ENCODE peak calls at places on chromosomes 11 and 22, in ten cellular contexts. F is stomach, B is spleen, T is SK-N-SH, E is transverse colon, P is K562, K is H1, M is GM23338, A is suprapubic skin, G is endothelial cell of umbilical vein. U is an unnamed sample.

GRCh38 chr22:36201630-36202312 is at the start of gene APOL4:
- DNase-seq in F (peak; percentile 70), B (no peak), T (peak; percentile 61), E (peak; percentile 66), P (peak; percentile 82), K (no peak), M (no peak), A (peak; percentile 85), G (no peak), U (no peak)

GRCh38 chr11:42329930-42330555 is 870.6 kb upstream of the LRRC4C start:
- DNase-seq in F (no peak), B (no peak), T (no peak), E (no peak), P (no peak), K (no peak), M (no peak), A (no peak), G (no peak), U (peak; percentile 62)

GRCh38 chr22:42931421-42932196 is 74.5 kb upstream of the ARFGAP3 start:
- DNase-seq in F (no peak), B (peak; percentile 86), T (no peak), E (no peak), P (no peak), K (no peak), M (no peak), A (no peak), G (no peak), U (no peak)

GRCh38 chr22:36385491-36386350 is 2.0 kb downstream of the MYH9 start:
- DNase-seq in F (peak; percentile 83), B (peak; percentile 81), T (no peak), E (peak; percentile 61), P (no peak), K (no peak), M (peak; percentile 81), A (no peak), G (peak; percentile 30), U (peak; percentile 89)

GRCh38 chr11:18383388-18384156 is 10.8 kb upstream of the LDHA start:
- DNase-seq in F (peak; percentile 76), B (peak; percentile 87), T (peak; percentile 55), E (peak; percentile 83), P (peak; percentile 57), K (no peak), M (peak; percentile 32), A (peak; percentile 92), G (peak; percentile 71), U (peak; percentile 49)

GRCh38 chr11:14642873-14643696 is 519 bp upstream of the PDE3B start:
- DNase-seq in F (no peak), B (peak; percentile 76), T (no peak), E (peak; percentile 15), P (peak; percentile 35), K (no peak), M (peak; percentile 5), A (no peak), G (no peak), U (no peak)

GRCh38 chr11:100680070-100680469 is 7.0 kb upstream of the ARHGAP42 start:
- DNase-seq in F (no peak), B (no peak), T (no peak), E (no peak), P (no peak), K (no peak), M (no peak), A (no peak), G (no peak), U (no peak)

GRCh38 chr11:92266821-92267220 is 42.2 kb downstream of the FAT3 start:
- DNase-seq in F (no peak), B (no peak), T (no peak), E (no peak), P (no peak), K (no peak), M (no peak), A (no peak), G (no peak), U (no peak)

GRCh38 chr11:45794169-45794568 is 10.8 kb upstream of the SLC35C1 start:
- DNase-seq in F (peak; percentile 41), B (peak; percentile 23), T (no peak), E (no peak), P (no peak), K (peak; percentile 33), M (no peak), A (no peak), G (no peak), U (no peak)

GRCh38 chr11:117610045-117610444 is 187.0 kb downstream of the DSCAML1 start:
- DNase-seq in F (no peak), B (no peak), T (no peak), E (no peak), P (no peak), K (no peak), M (no peak), A (no peak), G (peak; percentile 17), U (no peak)

GRCh38 chr11:68542617-68543016 is 82.1 kb downstream of the PPP6R3 start:
- DNase-seq in F (no peak), B (no peak), T (no peak), E (no peak), P (no peak), K (no peak), M (peak; percentile 27), A (no peak), G (no peak), U (no peak)

GRCh38 chr11:128886401-128887119 is 4.6 kb upstream of the KCNJ5 start:
- DNase-seq in F (peak; percentile 71), B (no peak), T (peak; percentile 62), E (peak; percentile 27), P (no peak), K (no peak), M (peak; percentile 53), A (no peak), G (no peak), U (no peak)

GRCh38 chr11:130159657-130160459 is at the start of gene ST14:
- DNase-seq in F (peak; percentile 89), B (peak; percentile 90), T (peak; percentile 54), E (peak; percentile 89), P (no peak), K (peak; percentile 72), M (peak; percentile 67), A (no peak), G (no peak), U (peak; percentile 79)
- TF ChIP-seq CTCF in F (no peak), B (no peak), T (no peak), E (peak; percentile 9), P (no peak), K (no peak), M (no peak), A (no peak), G (no peak), U (no peak)

GRCh38 chr22:45212306-45212709 is 28.4 kb downstream of the KIAA0930 start:
- DNase-seq in F (peak; percentile 38), B (peak; percentile 79), T (peak; percentile 75), E (peak; percentile 64), P (no peak), K (no peak), M (peak; percentile 63), A (peak; percentile 90), G (peak; percentile 89), U (no peak)
- TF ChIP-seq POLR2AphosphoS5 in F (no peak), B (no peak), T (no peak), E (no peak), P (no peak), K (no peak), M (no peak), A (no peak), G (no peak), U (peak; percentile 45)

GRCh38 chr22:30414525-30415047 is 11.0 kb upstream of the MTFP1 start:
- DNase-seq in F (no peak), B (no peak), T (no peak), E (no peak), P (no peak), K (no peak), M (no peak), A (no peak), G (peak; percentile 12), U (no peak)
- H3K27ac ChIP-seq in F (no peak overlapping the region), B (no peak overlapping the region), T (no peak overlapping the region), E (no peak overlapping the region), P (no peak overlapping the region), K (no peak overlapping the region), M (no peak overlapping the region), A (no peak overlapping the region), G (no peak overlapping the region), U (peak overlapping the region; percentile 95)

DNA sequence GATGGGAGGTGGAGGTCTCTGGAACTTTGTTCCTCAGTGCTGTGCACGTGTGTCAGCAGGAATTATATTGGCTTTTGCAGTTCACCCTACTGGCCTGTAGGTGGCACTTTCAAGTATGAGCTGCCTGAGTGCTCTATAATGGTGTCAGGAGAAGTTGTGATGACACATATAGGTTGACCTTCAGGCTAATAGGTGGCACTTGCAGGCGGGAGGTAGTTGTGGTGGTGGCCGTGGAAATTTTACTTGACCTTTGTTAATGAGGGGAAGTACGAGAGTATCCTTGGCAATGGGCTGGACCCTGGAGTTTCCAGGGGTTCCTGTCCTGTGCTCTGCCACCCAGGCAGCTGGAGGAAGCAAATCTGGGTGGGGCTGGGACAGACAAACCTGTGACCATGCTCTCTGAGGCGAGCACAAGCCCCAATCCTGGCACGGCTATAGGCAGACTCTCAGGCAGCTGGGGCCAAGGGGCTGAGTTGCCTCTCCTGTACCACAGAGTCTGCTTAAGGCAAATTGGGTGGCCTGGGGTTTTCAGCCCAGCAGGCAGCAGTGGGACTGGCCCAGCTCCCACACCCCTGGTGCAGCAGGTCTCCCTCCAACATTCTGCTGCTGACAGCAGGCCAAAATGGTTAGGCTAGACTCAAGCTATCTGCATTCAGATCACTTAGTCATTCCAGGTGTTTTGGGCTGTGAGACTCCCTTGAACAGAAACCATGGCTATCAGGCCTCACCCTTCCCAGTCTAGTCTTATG is 147.5 kb upstream of the CTSC start:
- DNase-seq in F (no peak), B (peak; percentile 74), T (peak; percentile 37), E (peak; percentile 13), P (peak; percentile 70), K (peak; percentile 63), M (peak; percentile 81), A (no peak), G (peak; percentile 37), U (no peak)
- TF ChIP-seq CTCF in F (no peak), B (peak; percentile 25), T (peak; percentile 76), E (peak; percentile 56), P (peak; percentile 85), K (peak; percentile 86), M (peak; percentile 77), A (peak; percentile 68), G (peak; percentile 64), U (no peak)

DNA sequence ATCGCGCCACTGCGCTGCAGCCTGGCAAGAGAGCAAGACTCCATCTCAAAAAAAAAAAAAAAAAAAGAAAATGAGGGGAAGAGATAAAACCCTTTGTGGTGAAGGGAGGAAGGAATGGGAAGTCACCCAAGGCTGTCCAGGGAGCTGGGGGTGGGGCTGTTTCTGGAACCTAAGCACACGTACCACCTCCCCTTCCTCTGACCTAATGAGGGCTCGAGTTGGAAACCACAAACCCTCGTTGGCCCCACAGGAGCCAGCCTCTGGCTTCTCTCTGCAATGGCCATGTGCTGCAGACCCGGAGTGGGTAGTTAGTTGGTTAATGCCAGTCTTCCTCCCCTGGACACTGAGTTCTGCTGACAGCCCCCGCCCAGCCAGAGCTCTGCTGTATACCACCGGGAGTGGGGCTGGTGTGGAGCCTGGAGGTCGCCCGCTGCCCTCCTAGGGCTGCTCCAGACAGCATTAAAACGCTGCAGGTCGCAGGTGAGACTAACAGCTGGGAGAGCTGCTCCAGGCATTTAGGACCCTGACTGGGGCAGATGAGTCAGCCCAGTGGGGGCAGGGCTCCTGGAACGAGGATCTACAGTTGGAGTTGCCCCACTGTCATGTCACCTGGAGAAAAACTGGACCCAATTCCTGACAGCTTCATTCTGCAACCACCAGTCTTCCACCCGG is at the start of gene LGALS12:
- DNase-seq in F (no peak), B (no peak), T (no peak), E (no peak), P (peak; percentile 72), K (no peak), M (peak; percentile 23), A (no peak), G (no peak), U (no peak)
- TF ChIP-seq POLR2AphosphoS5 in F (no peak), B (no peak), T (no peak), E (no peak), P (no peak), K (no peak), M (no peak), A (no peak), G (no peak), U (no peak)

U was measured in prostate gland.